ENCODE peak calls at places on chromosomes 1 and 21, in five cellular contexts. R is fibroblast of lung, E is stomach, W is ovary, G is AG10803. L is an unnamed sample.

GRCh38 chr1:17235135-17235880 is 13.6 kb upstream of the PADI3 start:
- DNase-seq in R (no peak), G (no peak), W (no peak), E (no peak), L (no peak)

GRCh38 chr1:96060621-96061020 is 661.0 kb upstream of the PTBP2 start:
- DNase-seq in E (no peak), G (no peak), R (no peak), W (no peak), L (no peak)

GRCh38 chr1:160251687-160252526 is 10.4 kb downstream of the DCAF8 start:
- DNase-seq in R (peak), E (peak), G (peak), W (peak), L (no peak)

GRCh38 chr1:155650231-155650757 is 38.3 kb downstream of the YY1AP1 start:
- DNase-seq in R (no peak), G (no peak), E (no peak), W (no peak), L (no peak)

GRCh38 chr1:160752926-160753325 is 13.9 kb downstream of the SLAMF7 start:
- DNase-seq in G (no peak), R (no peak), E (no peak), W (no peak), L (no peak)

GRCh38 chr21:41065539-41065938 is 102.4 kb upstream of the BACE2 start:
- DNase-seq in E (no peak), G (peak), R (peak), W (no peak), L (peak)

GRCh38 chr1:178188306-178188705 is 94.4 kb downstream of the RASAL2 start:
- DNase-seq in G (no peak), W (no peak), R (no peak), E (no peak), L (no peak)

GRCh38 chr1:22255341-22256212 is 112.7 kb upstream of the WNT4 start:
- DNase-seq in E (peak), G (no peak), R (no peak), W (no peak), L (no peak)

GRCh38 chr1:48203287-48203900 is 19.1 kb upstream of the SLC5A9 start:
- DNase-seq in G (no peak), E (no peak), R (peak), W (no peak), L (peak)

GRCh38 chr1:26126321-26127084 is 14.9 kb downstream of the PDIK1L start:
- DNase-seq in R (peak), G (no peak), E (peak), W (no peak), L (peak)

GRCh38 chr1:150160964-150161626 is 11.4 kb downstream of the PLEKHO1 start:
- DNase-seq in G (no peak), W (no peak), R (peak), E (no peak), L (no peak)

GRCh38 chr1:31308036-31308435 is 11.2 kb downstream of the ZCCHC17 start:
- DNase-seq in G (no peak), E (no peak), W (no peak), R (no peak), L (no peak)

GRCh38 chr1:41175546-41175945 is 66.6 kb downstream of the SCMH1 start:
- DNase-seq in R (peak), E (no peak), G (no peak), W (no peak), L (no peak)

GRCh38 chr1:150366416-150367296 is 2.7 kb downstream of the RPRD2 start:
- DNase-seq in G (peak), W (no peak), R (peak), E (no peak), L (no peak)

GRCh38 chr1:53369034-53369750 is 41.3 kb upstream of the LRP8 start:
- DNase-seq in R (no peak), G (no peak), W (peak), E (peak), L (peak)

GRCh38 chr1:156657161-156657970 is 15.4 kb downstream of the BCAN start:
- DNase-seq in W (peak), E (peak), R (peak), G (peak), L (peak)
- TF ChIP-seq CTCF in W (peak), E (peak), R (peak), G (peak), L (peak)

DNA sequence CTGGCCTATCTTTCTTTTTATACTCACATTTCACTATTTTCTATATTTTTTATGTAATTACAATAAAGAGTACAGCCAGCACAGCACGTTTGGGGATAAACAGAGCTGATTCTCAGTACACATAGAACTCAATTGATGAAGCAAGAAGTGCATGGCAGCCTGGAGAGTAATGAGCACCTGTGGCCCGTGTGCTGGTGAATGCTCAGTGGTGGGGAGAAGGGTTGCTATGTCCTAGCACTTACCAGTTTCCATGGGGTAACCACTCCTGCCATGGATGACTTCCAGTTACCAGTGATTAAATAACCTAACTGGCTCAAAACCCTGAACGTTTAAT is 332.0 kb downstream of the CAMTA1 start:
- DNase-seq in R (no peak), E (no peak), W (no peak), G (no peak), L (no peak)
- TF ChIP-seq CTCF in R (no peak), E (no peak), W (no peak), G (no peak), L (no peak)

GRCh38 chr1:61642475-61643232 is 82.3 kb downstream of the TM2D1 start:
- DNase-seq in R (no peak), W (no peak), E (no peak), G (no peak), L (no peak)
- TF ChIP-seq CTCF in R (no peak), W (no peak), E (no peak), G (no peak), L (no peak)

DNA sequence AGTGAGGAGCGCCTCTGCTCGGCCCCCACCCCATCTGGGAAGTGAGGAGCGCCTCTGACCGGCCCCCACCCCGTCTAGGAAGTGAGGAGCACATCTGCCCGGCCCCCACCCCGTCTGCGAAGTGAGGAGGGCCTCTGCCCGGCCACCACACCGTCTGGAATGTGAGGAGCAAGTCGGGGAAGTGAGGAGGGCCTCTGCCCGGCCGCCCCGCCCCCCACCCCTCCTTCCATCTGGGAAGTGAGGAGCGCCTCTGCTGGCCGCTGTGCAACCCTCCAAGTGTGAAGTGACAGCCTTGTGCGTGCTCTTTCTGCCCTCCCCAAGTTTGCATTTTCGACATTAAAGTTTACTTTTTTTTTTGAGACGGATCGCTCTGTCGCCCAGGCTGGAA is 5.1 kb upstream of the ZZZ3 start:
- DNase-seq in E (no peak), R (peak), G (peak), W (peak), L (no peak)
- TF ChIP-seq CTCF in E (peak), R (peak), G (peak), W (no peak), L (no peak)

GRCh38 chr1:57295326-57295725 is 128.5 kb downstream of the DAB1 start:
- DNase-seq in R (no peak), G (no peak), E (no peak), W (no peak), L (no peak)
- TF ChIP-seq CTCF in R (no peak), G (no peak), E (no peak), W (no peak), L (no peak)

GRCh38 chr1:214636436-214636835 is 33.4 kb downstream of the CENPF start:
- DNase-seq in E (no peak), G (peak), W (no peak), R (no peak), L (no peak)
- TF ChIP-seq CTCF in E (no peak), G (no peak), W (no peak), R (no peak), L (no peak)

GRCh38 chr1:72037745-72038343 is 244.5 kb downstream of the NEGR1 start:
- DNase-seq in G (peak), R (peak), E (peak), W (no peak), L (no peak)
- TF ChIP-seq CTCF in G (peak), R (peak), E (peak), W (no peak), L (peak)